ENCODE peak calls at places on chromosomes 7 and 10, in four cellular contexts. X, I, L and Y are unnamed samples.

GRCh38 chr10:82390866-82391658 is 516.1 kb downstream of the NRG3 start:
- DNase-seq in X (no peak), I (no peak), L (no peak), Y (no peak)

GRCh38 chr10:5484205-5484604 is 15.2 kb downstream of the CALML5 start:
- DNase-seq in X (no peak), I (no peak), L (peak), Y (no peak)

GRCh38 chr7:27161721-27162547 is 3.4 kb downstream of the HOXA9 start:
- DNase-seq in X (no peak), I (no peak), L (no peak), Y (no peak)

GRCh38 chr10:58780481-58780880 is 267.8 kb downstream of the BICC1 start:
- DNase-seq in X (no peak), I (no peak), L (no peak), Y (no peak)

GRCh38 chr10:71551970-71552369 is 155.2 kb downstream of the CDH23 start:
- DNase-seq in X (no peak), I (no peak), L (no peak), Y (no peak)

GRCh38 chr10:69865450-69865849 is 63.7 kb downstream of the COL13A1 start:
- DNase-seq in X (no peak), I (no peak), L (no peak), Y (no peak)

GRCh38 chr7:52586704-52587103 is 448.7 kb upstream of the POM121L12 start:
- DNase-seq in X (no peak), I (no peak), L (no peak), Y (no peak)

GRCh38 chr10:51653025-51653424 is 46.4 kb downstream of the CSTF2T start:
- DNase-seq in X (peak), I (no peak), L (no peak), Y (no peak)

GRCh38 chr10:99438890-99439289 is 8.5 kb upstream of the GOT1 start:
- DNase-seq in X (no peak), I (no peak), L (no peak), Y (no peak)

GRCh38 chr7:35749548-35749947 is 51.3 kb upstream of the SEPTIN7 start:
- DNase-seq in X (no peak), I (no peak), L (no peak), Y (no peak)